ENCODE peak calls at places on chromosome 2, in eight cellular contexts. W is right atrium auricular region; L is CD8-positive, alpha-beta T cell; A is thoracic aorta; C is left lung; N is pancreas; U is lung; J is breast epithelium. S is an unnamed sample. For H3K4me1, the result is how much of the 10 kb centered on the place peaks cover.

GRCh38 chr2:42522035-42522434 is 28.3 kb upstream of the KCNG3 start:
- DNase-seq in W (no peak), L (no peak), A (no peak), C (no peak), N (no peak), U (no peak), J (no peak), S (no peak)

GRCh38 chr2:124538549-124538948 is 513.5 kb downstream of the CNTNAP5 start:
- DNase-seq in W (no peak), L (no peak), A (no peak), C (no peak), N (no peak), U (no peak), J (no peak), S (no peak)

GRCh38 chr2:207311316-207312005 is 145.7 kb upstream of the KLF7 start:
- DNase-seq in W (peak), L (no peak), A (no peak), C (peak), N (peak), U (peak), J (no peak), S (no peak)

GRCh38 chr2:193627187-193627917 is 1432.6 kb upstream of the TMEFF2 start:
- DNase-seq in W (no peak), L (no peak), A (no peak), C (no peak), N (no peak), U (no peak), J (no peak), S (no peak)

GRCh38 chr2:11370377-11371098 is 26.1 kb upstream of the ROCK2 start:
- DNase-seq in W (no peak), L (no peak), A (no peak), C (peak), N (no peak), U (peak), J (peak), S (no peak)

GRCh38 chr2:99032786-99033185 is 96.8 kb upstream of the CRACDL start:
- DNase-seq in W (no peak), L (no peak), A (no peak), C (no peak), N (no peak), U (no peak), J (no peak), S (no peak)

GRCh38 chr2:67689651-67690050 is 292.5 kb downstream of the ETAA1 start:
- DNase-seq in W (no peak), L (no peak), A (no peak), C (no peak), N (no peak), U (no peak), J (no peak), S (no peak)

GRCh38 chr2:40448476-40449079 is 3.3 kb downstream of the SLC8A1 start:
- DNase-seq in W (no peak), L (no peak), A (no peak), C (no peak), N (no peak), U (no peak), J (no peak), S (no peak)

GRCh38 chr2:179106342-179107178 is 56.6 kb upstream of the CCDC141 start:
- DNase-seq in W (peak), L (no peak), A (peak), C (no peak), N (peak), U (peak), J (no peak), S (no peak)

GRCh38 chr2:101120124-101120996 is 30.8 kb downstream of the TBC1D8 start:
- DNase-seq in W (peak), L (no peak), A (peak), C (peak), N (peak), U (peak), J (peak), S (no peak)

GRCh38 chr2:179268277-179268935 is 3.8 kb upstream of the SESTD1 start:
- DNase-seq in W (peak), L (no peak), A (no peak), C (no peak), N (no peak), U (no peak), J (no peak), S (no peak)

GRCh38 chr2:218001629-218002028 is 1.2 kb downstream of the TNS1 start:
- DNase-seq in W (no peak), L (no peak), A (no peak), C (no peak), N (peak), U (no peak), J (no peak), S (no peak)
- H3K4me3 ChIP-seq in W (peak), L (no peak), A (peak), C (peak), N (peak), U (no peak), J (peak), S (no peak)

DNA sequence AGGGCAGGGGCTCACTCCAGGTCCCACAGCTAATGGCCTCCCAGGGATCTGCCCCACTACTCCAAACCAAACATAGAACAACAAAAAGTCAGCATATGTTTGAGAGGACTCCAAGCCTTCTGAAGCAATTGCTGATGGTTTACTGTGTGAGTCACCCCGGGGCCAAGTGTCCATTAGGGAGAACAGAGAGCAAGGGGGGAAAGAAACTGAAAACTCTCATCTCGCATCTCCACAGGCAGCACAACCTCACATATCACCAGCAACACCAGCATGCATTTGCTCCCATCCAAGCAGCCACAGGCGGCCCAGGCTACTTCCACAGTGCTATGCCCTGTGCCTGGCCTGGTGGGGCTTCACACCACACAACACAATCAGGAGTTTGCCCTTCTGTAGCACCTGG is 39.1 kb downstream of the CYRIA start:
- DNase-seq in W (peak), L (no peak), A (no peak), C (no peak), N (no peak), U (peak), J (no peak), S (no peak)
- H3K4me1 ChIP-seq in W (under half), L (under half), A (under half), C (under half), N (under half), U (under half), J (under half), S (under half)

DNA sequence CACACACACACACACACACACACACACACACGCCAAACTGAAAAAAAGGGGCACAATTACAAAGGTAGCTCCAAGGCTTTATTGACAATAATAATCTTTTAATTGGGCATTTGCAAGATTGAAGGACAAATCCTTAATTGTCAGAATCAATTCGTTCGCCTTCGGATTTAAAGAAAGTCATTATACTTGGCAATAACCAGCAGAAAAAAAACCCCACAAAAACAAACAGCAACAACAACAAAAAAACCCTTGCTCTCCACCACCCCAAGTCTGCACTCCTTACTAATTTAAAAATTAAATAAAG is 1.8 kb upstream of the HOXD8 start:
- DNase-seq in W (no peak), L (no peak), A (no peak), C (no peak), N (no peak), U (no peak), J (no peak), S (no peak)
- H3K4me3 ChIP-seq in W (no peak), L (no peak), A (no peak), C (no peak), N (no peak), U (no peak), J (peak), S (no peak)

GRCh38 chr2:28163627-28164279 is 228.9 kb upstream of the FOSL2 start:
- DNase-seq in W (no peak), L (no peak), A (no peak), C (no peak), N (no peak), U (no peak), J (no peak), S (no peak)

GRCh38 chr2:28163028-28163427 is 229.6 kb upstream of the FOSL2 start:
- DNase-seq in W (no peak), L (no peak), A (no peak), C (no peak), N (no peak), U (no peak), J (no peak), S (no peak)

GRCh38 chr2:28162538-28162937 is 230.1 kb upstream of the FOSL2 start:
- DNase-seq in W (no peak), L (no peak), A (no peak), C (no peak), N (no peak), U (no peak), J (no peak), S (no peak)

GRCh38 chr2:28160986-28161425 is 231.7 kb upstream of the FOSL2 start:
- DNase-seq in W (no peak), L (no peak), A (no peak), C (no peak), N (no peak), U (no peak), J (no peak), S (no peak)

DNA sequence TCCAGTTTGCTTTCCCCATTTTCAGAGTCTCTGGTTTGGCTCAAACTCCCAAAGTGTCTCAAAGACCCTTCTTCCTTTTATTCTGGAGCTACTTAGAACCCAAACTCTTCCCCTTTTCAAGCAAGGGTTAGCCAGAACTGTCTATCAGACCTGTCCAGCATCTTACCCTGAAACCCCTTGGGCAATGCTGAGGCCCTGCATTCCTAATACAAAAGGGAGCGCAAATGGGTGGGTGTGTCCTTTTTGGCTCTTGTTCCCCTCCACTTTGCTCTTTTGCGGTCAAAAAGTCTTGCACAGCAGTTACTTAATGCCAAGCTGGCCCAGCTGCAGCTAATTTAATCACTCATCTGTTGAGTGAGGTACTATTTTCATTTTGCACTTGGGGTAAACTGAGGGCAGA is 231.2 kb upstream of the FOSL2 start:
- DNase-seq in W (no peak), L (no peak), A (no peak), C (no peak), N (no peak), U (no peak), J (no peak), S (no peak)
- H3K4me1 ChIP-seq in W (under half), L (under half), A (under half), C (under half), N (under half), U (under half), J (under half), S (under half)

GRCh38 chr2:1614564-1614963 is 129.8 kb downstream of the PXDN start:
- DNase-seq in W (no peak), L (no peak), A (no peak), C (no peak), N (no peak), U (no peak), J (no peak), S (no peak)
- H3K4me3 ChIP-seq in W (no peak), L (no peak), A (no peak), C (no peak), N (no peak), U (no peak), J (no peak), S (no peak)